ENCODE peak calls at places on chromosomes 7 and 10, in four cellular contexts. B is endodermal cell; M is CD4-positive, alpha-beta memory T cell; J is heart right ventricle. S is an unnamed sample. For H3K27me3, the result is how much of the 10 kb centered on the place peaks cover.

GRCh38 chr10:75396861-75397570 is 4.5 kb downstream of the ZNF503 start:
- DNase-seq in B (no peak), M (no peak), J (peak), S (no peak)

GRCh38 chr10:97039538-97040247 is 146.1 kb downstream of the SLIT1 start:
- DNase-seq in B (no peak), M (no peak), J (no peak), S (no peak)

GRCh38 chr7:92417913-92418312 is 29.4 kb upstream of the GATAD1 start:
- DNase-seq in B (peak), M (no peak), J (no peak), S (no peak)

GRCh38 chr10:30247704-30248103 is 101.4 kb downstream of the MTPAP start:
- DNase-seq in B (no peak), M (no peak), J (no peak), S (no peak)

GRCh38 chr10:116722736-116723427 is 19.5 kb downstream of the HSPA12A start:
- DNase-seq in B (peak), M (no peak), J (no peak), S (no peak)

GRCh38 chr7:114941692-114942091 is 19.8 kb downstream of the MDFIC start:
- DNase-seq in B (no peak), M (no peak), J (no peak), S (no peak)

GRCh38 chr10:132826524-132827422 is 40.8 kb upstream of the NKX6-2 start:
- DNase-seq in B (no peak), M (no peak), J (no peak), S (no peak)

GRCh38 chr7:64902806-64903721 is at the start of gene ZNF273:
- DNase-seq in B (peak), M (peak), J (peak), S (peak)

GRCh38 chr10:51095444-51095843 is 21.2 kb downstream of the PRKG1 start:
- DNase-seq in B (no peak), M (no peak), J (no peak), S (no peak)

GRCh38 chr10:34087095-34087418 is 728.0 kb downstream of the PARD3 start:
- DNase-seq in B (no peak), M (no peak), J (no peak), S (no peak)

GRCh38 chr7:50940621-50941020 is 157.9 kb upstream of the GRB10 start:
- DNase-seq in B (no peak), M (no peak), J (no peak), S (no peak)

GRCh38 chr10:18094793-18095192 is 45.4 kb upstream of the CACNB2 start:
- DNase-seq in B (peak), M (no peak), J (no peak), S (no peak)

GRCh38 chr10:73823391-73823790 is 12.0 kb upstream of the NDST2 start:
- DNase-seq in B (peak), M (no peak), J (no peak), S (no peak)

GRCh38 chr10:104329754-104330153 is 8.5 kb downstream of the ITPRIP start:
- DNase-seq in B (peak), M (no peak), J (no peak), S (no peak)

GRCh38 chr10:34655286-34656170 is 159.6 kb downstream of the PARD3 start:
- DNase-seq in B (peak), M (no peak), J (no peak), S (peak)

GRCh38 chr7:111352319-111352718 is 210.0 kb downstream of the IMMP2L start:
- DNase-seq in B (no peak), M (no peak), J (no peak), S (no peak)

GRCh38 chr7:73442903-73443542 is 9.4 kb downstream of the FZD9 start:
- DNase-seq in B (peak), M (no peak), J (no peak), S (no peak)

GRCh38 chr7:105178177-105178576 is 164.2 kb downstream of the KMT2E start:
- DNase-seq in B (no peak), M (no peak), J (no peak), S (no peak)

GRCh38 chr10:36373424-36374096 is 731.5 kb upstream of the FZD8 start:
- DNase-seq in B (peak), M (no peak), J (no peak), S (no peak)

GRCh38 chr7:108423089-108423989 is 32.9 kb downstream of the NRCAM start:
- DNase-seq in B (no peak), M (no peak), J (no peak), S (no peak)

GRCh38 chr10:34868589-34868988 is 53.5 kb upstream of the PARD3 start:
- DNase-seq in B (no peak), M (no peak), J (no peak), S (no peak)

GRCh38 chr7:42671627-42672026 is 240.2 kb downstream of the C7orf25 start:
- DNase-seq in B (no peak), M (no peak), J (no peak), S (no peak)

GRCh38 chr7:19773361-19773760 is at the start of gene TMEM196:
- DNase-seq in B (no peak), M (no peak), J (no peak), S (no peak)

GRCh38 chr7:1452205-1452604 is 7.1 kb downstream of the MICALL2 start:
- DNase-seq in B (no peak), M (no peak), J (no peak), S (no peak)

GRCh38 chr7:90660819-90661218 is 64.7 kb downstream of the CDK14 start:
- DNase-seq in B (no peak), M (no peak), J (no peak), S (no peak)

GRCh38 chr10:97010695-97011206 is 175.0 kb downstream of the SLIT1 start:
- DNase-seq in B (no peak), M (no peak), J (no peak), S (no peak)

GRCh38 chr7:156151658-156152057 is 339.4 kb upstream of the SHH start:
- DNase-seq in B (no peak), M (no peak), J (no peak), S (no peak)

GRCh38 chr10:132632851-132633684 is 95.5 kb downstream of the INPP5A start:
- DNase-seq in B (no peak), M (no peak), J (peak), S (no peak)

GRCh38 chr7:322111-322671 is 32.2 kb downstream of the FOXL3 start:
- DNase-seq in B (peak), M (peak), J (peak), S (peak)

GRCh38 chr10:485776-486572 is 203.5 kb downstream of the DIP2C start:
- DNase-seq in B (peak), M (no peak), J (no peak), S (no peak)

GRCh38 chr7:45394117-45394708 is 180.0 kb upstream of the ADCY1 start:
- DNase-seq in B (no peak), M (no peak), J (no peak), S (no peak)

GRCh38 chr10:48653944-48654698 is 30.6 kb upstream of the WDFY4 start:
- DNase-seq in B (no peak), M (no peak), J (no peak), S (no peak)

GRCh38 chr7:96508371-96508770 is 186.5 kb upstream of the SLC25A13 start:
- DNase-seq in B (no peak), M (no peak), J (no peak), S (no peak)

GRCh38 chr10:4607681-4608080 is 218.3 kb upstream of the AKR1E2 start:
- DNase-seq in B (no peak), M (no peak), J (no peak), S (no peak)
- H3K27ac ChIP-seq in B (no peak), M (no peak), J (no peak), S (no peak)

DNA sequence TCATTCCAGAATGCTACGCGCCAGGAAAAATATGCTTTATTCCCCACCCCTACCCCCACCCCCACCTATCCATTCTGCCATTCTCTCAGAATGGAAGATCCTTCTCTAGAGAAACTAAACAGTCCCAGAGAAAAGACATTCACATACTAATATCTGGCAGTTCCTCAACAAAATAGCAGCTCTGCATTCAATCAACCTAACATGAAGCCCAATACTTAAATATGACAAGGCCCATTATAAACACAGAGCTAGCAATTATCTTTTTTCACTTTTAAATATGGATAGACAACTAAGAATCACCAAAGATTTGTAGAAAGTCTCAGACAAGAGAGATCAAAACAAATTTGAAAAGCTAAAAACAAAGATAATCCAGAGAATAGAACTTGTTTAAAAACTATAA is 16.3 kb downstream of the CACUL1 start:
- DNase-seq in B (no peak), M (no peak), J (no peak), S (no peak)
- H3K27me3 ChIP-seq in B (under half), M (under half), J (under half), S (under half)

DNA sequence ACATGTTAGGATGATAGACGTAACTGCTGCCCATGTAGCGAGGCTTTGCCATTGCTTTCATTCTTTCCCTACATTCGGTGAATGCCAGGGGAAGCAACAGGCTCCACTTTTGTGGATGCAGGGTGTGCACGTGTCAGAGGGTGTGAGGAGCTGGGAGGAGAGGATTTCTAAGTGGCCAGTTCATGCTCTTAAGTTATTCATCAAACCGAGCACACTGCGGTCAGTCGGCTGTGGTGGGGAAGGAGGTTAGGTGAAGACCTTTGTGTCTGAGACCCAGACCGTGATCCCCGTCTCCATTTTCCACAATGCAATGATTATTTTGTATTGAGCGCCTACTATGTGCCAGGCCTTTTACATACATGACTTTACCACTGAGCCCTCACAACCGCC is 438.6 kb upstream of the GALNT17 start:
- DNase-seq in B (no peak), M (no peak), J (no peak), S (no peak)
- H3K27ac ChIP-seq in B (peak), M (no peak), J (peak), S (peak)

GRCh38 chr10:131475803-131476202 is 164.3 kb upstream of the TCERG1L start:
- DNase-seq in B (no peak), M (no peak), J (no peak), S (no peak)
- H3K27me3 ChIP-seq in B (under half), M (under half), J (under half), S (under half)

GRCh38 chr10:89138755-89139154 is 68.4 kb downstream of the CH25H start:
- DNase-seq in B (no peak), M (no peak), J (no peak), S (no peak)
- H3K27ac ChIP-seq in B (no peak), M (no peak), J (no peak), S (no peak)

GRCh38 chr7:27172823-27173411 is 1.2 kb downstream of the HOXA10 start:
- DNase-seq in B (no peak), M (no peak), J (no peak), S (peak)

GRCh38 chr7:27170936-27171635 is 3.0 kb downstream of the HOXA10 start:
- DNase-seq in B (peak), M (no peak), J (no peak), S (peak)

GRCh38 chr7:27171636-27172387 is 2.3 kb downstream of the HOXA10 start:
- DNase-seq in B (peak), M (no peak), J (no peak), S (no peak)

GRCh38 chr7:27173412-27174076 is 576 bp downstream of the HOXA10 start:
- DNase-seq in B (peak), M (no peak), J (no peak), S (no peak)

GRCh38 chr7:27172388-27172774 is 1.7 kb downstream of the HOXA10 start:
- DNase-seq in B (peak), M (no peak), J (no peak), S (no peak)
- H3K27me3 ChIP-seq in B (half or more), M (half or more), J (half or more), S (under half)

DNA sequence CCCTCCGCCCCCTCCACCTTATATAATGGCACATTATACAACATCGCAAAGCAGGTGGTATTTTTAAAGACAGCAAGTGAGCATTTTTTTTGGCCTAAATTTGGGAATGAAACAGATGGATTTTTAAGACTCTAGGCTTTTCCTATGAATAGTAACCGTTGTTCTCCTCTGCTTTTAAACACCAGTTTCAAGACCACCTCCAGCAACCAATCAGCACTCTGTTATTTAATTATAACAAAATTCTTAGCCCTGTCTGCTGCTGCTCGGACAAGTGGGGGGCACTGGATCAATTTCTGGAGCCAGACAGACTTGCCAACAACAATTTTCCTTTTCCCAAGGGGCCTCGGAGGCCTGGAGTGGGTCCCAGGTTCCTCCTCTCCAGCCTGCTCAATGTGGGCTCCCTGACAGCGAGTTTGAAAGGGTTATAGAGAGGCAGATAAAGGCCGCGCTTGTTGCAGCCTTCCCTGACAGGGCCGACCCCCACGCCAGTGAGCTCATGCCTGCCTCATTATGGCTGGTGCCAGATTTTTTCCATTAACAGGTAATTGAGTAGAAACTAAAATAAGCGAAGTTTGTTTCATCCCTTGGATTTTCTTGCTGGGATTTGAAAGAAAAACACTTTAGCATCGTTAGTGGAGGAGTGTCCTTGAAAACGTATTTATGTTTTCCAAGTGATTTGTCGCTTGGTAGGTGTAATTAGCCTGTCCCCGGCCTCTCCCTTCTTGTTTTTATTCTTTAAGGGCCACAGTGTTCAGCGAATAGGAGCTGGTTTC is 227.3 kb downstream of the TCF7L2 start:
- DNase-seq in B (peak), M (no peak), J (peak), S (no peak)
- H3K27ac ChIP-seq in B (no peak), M (no peak), J (peak), S (peak)

GRCh38 chr10:22253578-22253882 is 35.7 kb upstream of the EBLN1 start:
- DNase-seq in B (no peak), M (peak), J (peak), S (peak)

GRCh38 chr10:22251751-22252285 is 34.0 kb upstream of the EBLN1 start:
- DNase-seq in B (peak), M (peak), J (peak), S (peak)

GRCh38 chr10:22252801-22253577 is 35.2 kb upstream of the EBLN1 start:
- DNase-seq in B (peak), M (peak), J (peak), S (no peak)

GRCh38 chr10:22250897-22251605 is 33.2 kb upstream of the EBLN1 start:
- DNase-seq in B (no peak), M (peak), J (no peak), S (no peak)

GRCh38 chr10:22252286-22252800 is 34.5 kb upstream of the EBLN1 start:
- DNase-seq in B (peak), M (peak), J (peak), S (peak)
- H3K27me3 ChIP-seq in B (half or more), M (under half), J (under half), S (under half)

GRCh38 chr7:141360414-141360760 is 190.8 kb upstream of the AGK start:
- DNase-seq in B (no peak), M (no peak), J (no peak), S (no peak)

GRCh38 chr7:141363748-141364147 is 187.5 kb upstream of the AGK start:
- DNase-seq in B (no peak), M (no peak), J (no peak), S (no peak)

GRCh38 chr7:141361479-141361878 is 189.7 kb upstream of the AGK start:
- DNase-seq in B (no peak), M (no peak), J (no peak), S (no peak)

GRCh38 chr7:141361965-141362364 is 189.2 kb upstream of the AGK start:
- DNase-seq in B (no peak), M (no peak), J (no peak), S (no peak)

GRCh38 chr7:141362580-141363435 is 188.4 kb upstream of the AGK start:
- DNase-seq in B (peak), M (no peak), J (no peak), S (no peak)
- H3K27ac ChIP-seq in B (peak), M (no peak), J (peak), S (no peak)